ENCODE peak calls at places on chromosome 3, in eight cellular contexts. C is fibroblast of lung, B is spleen, X is thoracic aorta, U is colonic mucosa, G is mammary epithelial cell, D is H9, Q is cardiac muscle cell. P is an unnamed sample.

GRCh38 chr3:139561959-139562676 is 22.6 kb upstream of the RBP1 start:
- DNase-seq in C (peak; percentile 33), B (no peak), X (no peak), U (peak; percentile 41), G (peak; percentile 45), D (peak; percentile 75), Q (peak; percentile 64), P (no peak)

GRCh38 chr3:127036209-127037020 is 53.5 kb downstream of the PLXNA1 start:
- DNase-seq in C (no peak), B (peak; percentile 70), X (no peak), U (peak; percentile 64), G (no peak), D (no peak), Q (no peak), P (peak; percentile 59)

GRCh38 chr3:143146875-143147274 is 27.3 kb downstream of the CHST2 start:
- DNase-seq in C (no peak), B (no peak), X (no peak), U (no peak), G (no peak), D (no peak), Q (no peak), P (no peak)

GRCh38 chr3:111589303-111590095 is 5.6 kb downstream of the ZBED2 start:
- DNase-seq in C (peak; percentile 72), B (no peak), X (no peak), U (no peak), G (peak; percentile 46), D (no peak), Q (no peak), P (no peak)

GRCh38 chr3:103977417-103977816 is 1389.3 kb upstream of the ALCAM start:
- DNase-seq in C (no peak), B (no peak), X (no peak), U (no peak), G (no peak), D (no peak), Q (no peak), P (no peak)

GRCh38 chr3:194596906-194597305 is 36.3 kb downstream of the TMEM44 start:
- DNase-seq in C (no peak), B (no peak), X (no peak), U (no peak), G (no peak), D (no peak), Q (no peak), P (no peak)

GRCh38 chr3:34856577-34856976 is 782.7 kb upstream of the ARPP21 start:
- DNase-seq in C (no peak), B (no peak), X (no peak), U (no peak), G (no peak), D (no peak), Q (no peak), P (no peak)

GRCh38 chr3:73041537-73041936 is 19.9 kb upstream of the EBLN2 start:
- DNase-seq in C (no peak), B (no peak), X (no peak), U (no peak), G (no peak), D (no peak), Q (peak; percentile 19), P (no peak)

GRCh38 chr3:11305509-11305908 is 33.3 kb downstream of the ATG7 start:
- DNase-seq in C (no peak), B (no peak), X (no peak), U (no peak), G (peak; percentile 15), D (no peak), Q (no peak), P (no peak)

GRCh38 chr3:144403040-144403457 is 431.4 kb downstream of the DIPK2A start:
- DNase-seq in C (peak; percentile 12), B (no peak), X (no peak), U (no peak), G (no peak), D (no peak), Q (peak; percentile 34), P (no peak)

GRCh38 chr3:127975153-127975552 is 60.1 kb downstream of the KBTBD12 start:
- DNase-seq in C (no peak), B (no peak), X (no peak), U (no peak), G (no peak), D (no peak), Q (no peak), P (no peak)

GRCh38 chr3:57166660-57167059 is 1.5 kb upstream of the IL17RD start:
- DNase-seq in C (no peak), B (no peak), X (no peak), U (no peak), G (no peak), D (no peak), Q (no peak), P (no peak)

GRCh38 chr3:160486459-160486869 is 36.9 kb upstream of the TRIM59 start:
- DNase-seq in C (peak; percentile 50), B (no peak), X (no peak), U (no peak), G (no peak), D (no peak), Q (peak; percentile 73), P (no peak)

GRCh38 chr3:20646425-20646824 is 460.4 kb upstream of the SGO1 start:
- DNase-seq in C (no peak), B (no peak), X (no peak), U (no peak), G (no peak), D (no peak), Q (no peak), P (no peak)

GRCh38 chr3:148723591-148723990 is 25.9 kb downstream of the AGTR1 start:
- DNase-seq in C (peak; percentile 94), B (no peak), X (no peak), U (no peak), G (no peak), D (no peak), Q (peak; percentile 32), P (no peak)

GRCh38 chr3:122100591-122101491 is 45.7 kb downstream of the CD86 start:
- DNase-seq in C (no peak), B (no peak), X (no peak), U (no peak), G (no peak), D (no peak), Q (peak; percentile 60), P (no peak)

GRCh38 chr3:50294492-50295403 is 2.5 kb upstream of the IFRD2 start:
- DNase-seq in C (no peak), B (no peak), X (no peak), U (no peak), G (no peak), D (no peak), Q (no peak), P (no peak)

GRCh38 chr3:147589016-147589415 is 179.9 kb downstream of the ZIC1 start:
- DNase-seq in C (peak; percentile 79), B (no peak), X (no peak), U (no peak), G (no peak), D (no peak), Q (no peak), P (no peak)

GRCh38 chr3:45191924-45192417 is 34.1 kb downstream of the TMEM158 start:
- DNase-seq in C (no peak), B (no peak), X (no peak), U (no peak), G (no peak), D (no peak), Q (no peak), P (no peak)

GRCh38 chr3:132161608-132162007 is 126.8 kb upstream of the CPNE4 start:
- DNase-seq in C (no peak), B (no peak), X (no peak), U (no peak), G (no peak), D (peak; percentile 65), Q (peak; percentile 19), P (no peak)

GRCh38 chr3:115697263-115698053 is 74.1 kb downstream of the GAP43 start:
- DNase-seq in C (peak; percentile 68), B (no peak), X (no peak), U (no peak), G (no peak), D (no peak), Q (no peak), P (no peak)

GRCh38 chr3:3015472-3016089 is 94.6 kb downstream of the IL5RA start:
- DNase-seq in C (peak; percentile 7), B (no peak), X (no peak), U (peak; percentile 30), G (peak; percentile 4), D (no peak), Q (peak; percentile 24), P (no peak)
- TF ChIP-seq CTCF in C (peak; percentile 29), B (peak; percentile 26), X (no peak), U (peak; percentile 40), G (peak; percentile 33), D (peak; percentile 65), Q (peak; percentile 21), P (peak; percentile 53)

GRCh38 chr3:16366581-16366980 is 101.6 kb downstream of the OXNAD1 start:
- DNase-seq in C (no peak), B (no peak), X (no peak), U (no peak), G (no peak), D (peak; percentile 43), Q (no peak), P (no peak)
- H3K27ac ChIP-seq in C (no peak overlapping the region), B (no peak overlapping the region), X (no peak overlapping the region), U (no peak overlapping the region), G (no peak overlapping the region), D (no peak overlapping the region), Q (no peak overlapping the region), P (no peak overlapping the region)

DNA sequence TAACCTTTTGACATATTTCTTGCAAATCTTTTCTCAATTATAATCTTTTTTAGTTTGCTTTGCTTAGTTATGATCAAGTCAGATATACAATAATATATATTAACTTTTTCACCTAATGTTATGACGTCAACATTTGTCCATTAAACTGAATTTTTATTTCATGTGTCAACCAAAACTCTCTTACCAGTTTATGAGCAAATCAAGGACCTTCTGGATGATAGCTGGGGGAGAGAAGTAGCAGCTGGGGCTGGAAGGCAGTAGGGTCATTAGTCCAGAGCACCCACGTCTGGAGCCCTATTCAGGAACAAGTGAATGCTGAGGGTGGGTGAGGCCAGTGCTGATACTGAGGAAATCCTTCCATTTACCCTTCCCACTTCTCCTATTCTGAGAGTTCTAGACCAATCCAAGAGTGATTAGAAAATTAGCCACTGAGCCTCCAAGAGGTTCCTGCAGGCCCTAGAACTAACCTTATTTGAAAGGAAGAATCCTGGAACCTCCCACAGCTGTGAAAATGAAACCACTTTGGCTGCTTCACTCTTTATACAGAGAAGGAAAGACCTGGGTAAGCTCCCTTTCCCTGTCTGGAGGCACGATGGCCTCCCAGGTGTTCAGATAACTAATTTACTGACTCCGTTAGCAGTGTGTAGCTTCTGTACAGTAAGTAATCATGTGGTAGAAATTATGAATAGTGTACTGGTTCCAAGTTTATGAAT is 46.2 kb upstream of the VILL start:
- DNase-seq in C (no peak), B (no peak), X (no peak), U (no peak), G (peak; percentile 35), D (no peak), Q (no peak), P (no peak)
- H3K4me1 ChIP-seq in C (peaks cover 28% of the 10 kb centered on the region), B (peaks cover 23% of the 10 kb centered on the region), X (peaks cover 28% of the 10 kb centered on the region), U (peaks cover 25% of the 10 kb centered on the region), G (peaks cover 54% of the 10 kb centered on the region), D (peaks cover 3% of the 10 kb centered on the region), Q (peaks cover 3% of the 10 kb centered on the region), P (peaks cover 28% of the 10 kb centered on the region)

GRCh38 chr3:8903191-8903590 is 60.1 kb downstream of the RAD18 start:
- DNase-seq in C (peak; percentile 68), B (no peak), X (no peak), U (no peak), G (no peak), D (no peak), Q (no peak), P (no peak)

GRCh38 chr3:8895829-8896228 is 67.4 kb downstream of the RAD18 start:
- DNase-seq in C (no peak), B (no peak), X (no peak), U (no peak), G (no peak), D (no peak), Q (no peak), P (no peak)

GRCh38 chr3:8900065-8900464 is 63.2 kb downstream of the RAD18 start:
- DNase-seq in C (peak; percentile 10), B (no peak), X (no peak), U (no peak), G (no peak), D (no peak), Q (no peak), P (no peak)
- TF ChIP-seq CTCF in C (no peak), B (no peak), X (no peak), U (no peak), G (no peak), D (no peak), Q (no peak), P (peak; percentile 20)

P was measured in RWPE2.